ENCODE peak calls at places on chromosome 13, in four cellular contexts. One of them, this sample, is unnamed.

GRCh38 chr13:34335662-34336007 is 517.7 kb downstream of the RFC3 start:
- DNase-seq in stomach: peak
- DNase-seq in lower lobe of right lung: no peak
- DNase-seq in AG04449: no peak
- DNase-seq in this sample: no peak

GRCh38 chr13:102847272-102848234 is 1.7 kb downstream of the ERCC5 start:
- DNase-seq in stomach: no peak
- DNase-seq in lower lobe of right lung: no peak
- DNase-seq in AG04449: no peak
- DNase-seq in this sample: peak

GRCh38 chr13:24280722-24281121 is 28.7 kb upstream of the C1QTNF9 start:
- DNase-seq in stomach: peak
- DNase-seq in lower lobe of right lung: peak
- DNase-seq in AG04449: no peak
- DNase-seq in this sample: no peak

GRCh38 chr13:36297600-36298338 is at the start of gene CCDC169:
- DNase-seq in stomach: peak
- DNase-seq in lower lobe of right lung: peak
- DNase-seq in AG04449: no peak
- DNase-seq in this sample: peak

GRCh38 chr13:83824561-83824960 is 57.7 kb downstream of the SLITRK1 start:
- DNase-seq in stomach: no peak
- DNase-seq in lower lobe of right lung: no peak
- DNase-seq in AG04449: no peak
- DNase-seq in this sample: no peak

GRCh38 chr13:112545866-112546265 is 42.1 kb downstream of the TUBGCP3 start:
- DNase-seq in stomach: no peak
- DNase-seq in lower lobe of right lung: no peak
- DNase-seq in AG04449: peak
- DNase-seq in this sample: peak

GRCh38 chr13:60312851-60313505 is 84.0 kb upstream of the TDRD3 start:
- DNase-seq in stomach: no peak
- DNase-seq in lower lobe of right lung: no peak
- DNase-seq in AG04449: no peak
- DNase-seq in this sample: no peak

GRCh38 chr13:79522583-79522982 is 41.6 kb downstream of the NDFIP2 start:
- DNase-seq in stomach: no peak
- DNase-seq in lower lobe of right lung: no peak
- DNase-seq in AG04449: no peak
- DNase-seq in this sample: peak

GRCh38 chr13:41370736-41371135 is 59.7 kb downstream of the NAA16 start:
- DNase-seq in stomach: no peak
- DNase-seq in lower lobe of right lung: no peak
- DNase-seq in AG04449: no peak
- DNase-seq in this sample: peak

GRCh38 chr13:97223711-97224461 is 1.8 kb downstream of the MBNL2 start:
- DNase-seq in stomach: peak
- DNase-seq in lower lobe of right lung: no peak
- DNase-seq in AG04449: peak
- DNase-seq in this sample: peak

GRCh38 chr13:44397766-44398223 is 24.2 kb downstream of the SERP2 start:
- DNase-seq in stomach: no peak
- DNase-seq in lower lobe of right lung: no peak
- DNase-seq in AG04449: no peak
- DNase-seq in this sample: peak

GRCh38 chr13:111513766-111514611 is 193.5 kb downstream of the TEX29 start:
- DNase-seq in stomach: no peak
- DNase-seq in lower lobe of right lung: no peak
- DNase-seq in AG04449: no peak
- DNase-seq in this sample: no peak

DNA sequence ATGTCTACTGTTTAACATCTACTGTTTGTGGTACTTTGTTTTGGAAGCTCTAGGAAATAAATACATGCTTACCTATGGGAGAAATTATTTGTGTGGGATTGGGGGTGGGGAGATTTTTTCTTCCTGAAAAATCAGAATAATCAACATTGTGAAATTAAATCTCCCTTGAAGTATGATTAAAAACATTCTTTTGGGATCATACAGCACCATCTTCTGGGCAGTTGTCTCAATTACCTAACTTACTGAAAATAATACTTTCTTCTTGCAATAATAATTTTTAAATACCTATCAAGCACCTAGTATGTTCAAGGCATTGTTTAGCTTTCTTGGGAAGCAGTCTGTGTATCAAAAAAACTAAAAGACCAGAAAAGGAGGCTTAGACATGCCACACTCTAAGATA is 576.5 kb upstream of the ARGLU1 start:
- DNase-seq in stomach: no peak
- DNase-seq in lower lobe of right lung: no peak
- DNase-seq in AG04449: no peak
- DNase-seq in this sample: peak
- TF ChIP-seq CTCF in stomach: no peak
- TF ChIP-seq CTCF in lower lobe of right lung: no peak
- TF ChIP-seq CTCF in AG04449: no peak
- TF ChIP-seq CTCF in this sample: no peak

GRCh38 chr13:108495686-108496363 is 133.6 kb upstream of the MYO16 start:
- DNase-seq in stomach: no peak
- DNase-seq in lower lobe of right lung: no peak
- DNase-seq in AG04449: no peak
- DNase-seq in this sample: no peak
- H3K4me3 ChIP-seq in stomach: peak
- H3K4me3 ChIP-seq in lower lobe of right lung: peak
- H3K4me3 ChIP-seq in AG04449: no peak
- H3K4me3 ChIP-seq in this sample: no peak

GRCh38 chr13:28099396-28100148 is 804 bp downstream of the FLT3 start:
- DNase-seq in stomach: no peak
- DNase-seq in lower lobe of right lung: no peak
- DNase-seq in AG04449: no peak
- DNase-seq in this sample: no peak

GRCh38 chr13:28097503-28097902 is 2.9 kb downstream of the FLT3 start:
- DNase-seq in stomach: no peak
- DNase-seq in lower lobe of right lung: no peak
- DNase-seq in AG04449: no peak
- DNase-seq in this sample: no peak

DNA sequence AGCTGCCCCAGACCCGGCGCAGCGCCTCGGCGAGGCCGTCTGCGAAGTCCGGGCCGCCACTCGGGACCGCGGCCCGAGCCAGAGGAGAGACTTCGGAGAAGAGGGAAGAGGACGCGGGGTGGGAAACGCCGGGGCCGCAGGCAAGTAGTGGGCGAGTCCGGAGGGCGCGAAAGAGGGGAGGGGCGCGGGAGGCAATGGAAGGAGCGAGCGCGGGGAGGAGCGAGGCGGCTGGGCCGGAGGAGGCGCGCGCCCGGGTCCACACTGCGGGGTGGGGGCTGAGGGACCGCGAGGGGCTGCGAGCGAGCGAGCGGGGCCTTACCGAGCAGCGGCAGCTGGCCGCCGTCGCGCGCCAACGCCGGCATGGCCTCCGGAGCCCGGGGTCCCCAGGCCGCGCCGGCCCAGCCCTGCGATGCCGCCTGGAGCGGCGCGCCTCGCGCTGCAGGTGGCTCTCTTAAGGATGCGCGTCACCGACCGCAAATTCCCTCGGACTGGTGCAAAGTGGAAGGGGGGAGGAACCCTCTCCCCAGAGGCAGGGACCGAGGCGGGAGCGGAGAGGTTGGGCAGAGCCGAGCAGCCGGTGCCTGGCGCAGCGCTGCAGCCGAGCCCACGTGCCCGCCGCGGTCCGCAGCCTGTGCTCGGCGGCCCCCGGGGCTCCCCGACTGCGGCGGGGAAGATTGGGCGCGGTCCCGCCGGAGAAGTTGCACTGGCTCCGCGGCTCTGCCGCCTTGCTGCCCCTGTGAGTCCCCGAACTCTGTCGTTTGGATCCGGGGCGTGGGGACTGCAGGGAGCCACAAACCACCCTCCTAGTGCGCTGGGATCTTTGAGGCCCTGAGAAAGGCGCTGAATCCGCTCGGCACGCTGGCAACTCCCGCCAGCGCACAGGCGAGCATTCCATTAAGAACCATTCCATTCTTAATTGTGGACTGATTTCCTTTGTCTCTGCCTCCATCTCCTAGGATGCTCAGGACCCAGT is at the start of gene FLT3:
- DNase-seq in stomach: peak
- DNase-seq in lower lobe of right lung: peak
- DNase-seq in AG04449: no peak
- DNase-seq in this sample: peak
- TF ChIP-seq CTCF in stomach: no peak
- TF ChIP-seq CTCF in lower lobe of right lung: no peak
- TF ChIP-seq CTCF in AG04449: no peak
- TF ChIP-seq CTCF in this sample: no peak

DNA sequence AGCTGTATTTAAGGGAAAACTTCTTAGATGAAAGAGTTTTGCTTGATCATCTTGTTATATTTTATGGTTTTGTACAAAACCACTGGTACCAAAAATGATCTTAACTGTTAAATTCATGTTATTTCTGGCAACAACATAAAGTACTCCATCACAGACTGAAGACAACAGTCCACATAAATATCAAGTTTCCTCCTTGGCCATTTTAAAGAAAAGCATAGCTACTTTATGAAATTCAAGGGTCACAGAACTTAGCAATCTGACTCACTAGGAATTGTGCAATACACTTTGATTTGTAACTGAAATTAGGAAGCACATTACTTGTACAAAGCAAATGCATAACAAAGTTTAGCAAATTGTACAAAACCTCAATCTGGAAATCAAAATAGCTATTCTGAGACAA is 66.2 kb downstream of the TBC1D4 start:
- DNase-seq in stomach: no peak
- DNase-seq in lower lobe of right lung: no peak
- DNase-seq in AG04449: peak
- DNase-seq in this sample: peak
- H3K4me3 ChIP-seq in stomach: no peak
- H3K4me3 ChIP-seq in lower lobe of right lung: no peak
- H3K4me3 ChIP-seq in AG04449: no peak
- H3K4me3 ChIP-seq in this sample: no peak

DNA sequence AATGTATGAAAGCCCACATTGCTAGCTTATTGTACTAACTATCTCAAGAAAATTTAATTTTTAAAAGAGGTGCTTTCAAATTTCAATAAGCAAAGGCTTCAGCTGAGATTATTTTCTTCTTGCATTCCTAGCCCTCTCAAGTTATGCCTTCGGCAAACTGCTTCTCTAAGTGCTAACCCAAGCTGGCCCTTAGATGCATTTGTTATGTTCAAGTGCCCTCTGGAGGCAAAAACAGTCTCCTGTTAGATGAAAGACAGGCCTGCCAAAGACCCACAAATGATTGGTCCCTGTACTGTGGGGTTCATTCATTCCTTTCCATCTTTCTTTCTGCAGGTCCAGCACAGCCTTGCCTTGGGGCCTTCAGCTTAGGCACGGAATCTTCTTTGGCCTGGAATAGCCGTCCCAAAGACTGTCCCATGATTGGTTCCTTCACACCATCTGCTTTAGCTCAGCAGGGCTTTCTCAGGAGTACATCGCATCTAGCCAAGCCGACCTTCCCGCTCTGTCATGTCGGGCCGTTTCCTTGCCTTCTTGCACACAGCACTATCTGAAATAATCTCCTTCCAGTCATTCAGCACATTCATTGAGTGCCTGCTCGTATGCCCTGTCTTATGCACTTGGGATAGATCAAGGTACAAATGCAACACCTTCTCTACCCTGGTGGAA is 26.4 kb upstream of the TPTE2 start:
- DNase-seq in stomach: no peak
- DNase-seq in lower lobe of right lung: no peak
- DNase-seq in AG04449: peak
- DNase-seq in this sample: peak
- TF ChIP-seq CTCF in stomach: no peak
- TF ChIP-seq CTCF in lower lobe of right lung: peak
- TF ChIP-seq CTCF in AG04449: peak
- TF ChIP-seq CTCF in this sample: peak

DNA sequence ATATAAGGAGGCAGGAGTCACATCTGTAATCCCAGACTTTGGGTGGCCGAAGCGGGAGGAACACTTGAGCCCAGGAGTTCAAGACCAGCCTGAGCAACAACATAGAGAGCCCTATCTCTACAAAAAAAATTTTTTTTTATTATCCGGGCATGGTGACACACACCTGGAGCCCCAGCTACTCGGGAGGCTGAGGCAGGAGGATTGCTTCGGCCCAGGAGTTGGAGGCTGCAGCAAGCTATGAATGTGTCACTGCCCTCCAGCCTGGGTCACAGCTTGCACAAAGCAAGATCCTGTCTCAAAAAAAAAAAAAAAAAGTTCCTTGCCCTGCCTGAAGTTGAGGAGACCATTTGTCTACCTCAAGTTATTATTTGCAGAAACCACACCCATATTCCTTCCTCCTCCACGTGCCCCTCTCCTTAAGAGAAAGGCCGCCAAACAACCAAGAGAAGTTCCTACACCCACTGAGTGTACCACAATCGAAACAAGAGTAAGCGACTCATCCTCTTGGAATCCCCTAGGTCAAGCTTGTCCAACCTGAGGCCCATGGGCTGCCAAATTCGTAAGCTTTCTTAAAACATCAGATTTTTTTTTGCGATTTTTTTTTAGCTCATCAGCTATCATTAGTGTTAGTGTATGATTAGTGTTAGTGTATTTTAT is 2.2 kb downstream of the ABCC4 start:
- DNase-seq in stomach: no peak
- DNase-seq in lower lobe of right lung: no peak
- DNase-seq in AG04449: no peak
- DNase-seq in this sample: peak
- H3K4me3 ChIP-seq in stomach: no peak
- H3K4me3 ChIP-seq in lower lobe of right lung: peak
- H3K4me3 ChIP-seq in AG04449: no peak
- H3K4me3 ChIP-seq in this sample: no peak

GRCh38 chr13:113862766-113863510 is 938 bp downstream of the GAS6 start:
- DNase-seq in stomach: peak
- DNase-seq in lower lobe of right lung: peak
- DNase-seq in AG04449: no peak
- DNase-seq in this sample: no peak
- TF ChIP-seq CTCF in stomach: no peak
- TF ChIP-seq CTCF in lower lobe of right lung: peak
- TF ChIP-seq CTCF in AG04449: peak
- TF ChIP-seq CTCF in this sample: no peak

DNA sequence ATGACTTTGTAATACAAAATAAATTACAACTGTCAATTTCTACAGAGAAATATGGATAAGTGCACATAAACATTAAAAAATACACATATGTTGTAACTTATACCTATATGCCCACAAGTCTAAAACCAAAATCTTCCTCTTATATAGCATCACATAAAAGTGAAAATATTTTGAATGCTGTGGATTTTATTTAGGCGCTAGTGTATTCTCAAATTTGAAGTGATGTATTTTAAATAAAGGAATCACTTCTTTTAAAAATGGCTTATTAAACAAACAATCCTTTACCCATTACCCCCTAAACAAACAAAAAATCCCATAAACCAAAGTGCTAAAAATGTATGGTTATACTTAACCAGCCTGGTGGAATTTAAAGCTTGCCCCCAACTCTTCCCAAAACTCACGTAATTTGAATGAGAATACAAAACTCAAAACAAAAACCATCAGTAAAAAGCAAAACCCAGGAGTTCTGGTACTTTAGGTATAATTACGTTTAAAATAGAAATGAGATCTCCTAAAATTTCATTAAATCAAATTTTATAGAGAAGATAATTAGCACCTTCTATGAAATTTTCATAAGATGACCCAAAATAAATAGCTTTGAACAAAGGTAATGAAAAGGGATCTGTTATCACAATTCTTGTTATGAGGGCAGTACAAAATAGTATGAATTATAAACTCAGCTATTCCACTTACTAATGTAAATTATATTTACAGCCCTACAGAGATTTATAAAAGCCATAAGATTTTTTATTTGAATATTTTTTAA is 63.5 kb downstream of the KCNRG start:
- DNase-seq in stomach: no peak
- DNase-seq in lower lobe of right lung: no peak
- DNase-seq in AG04449: no peak
- DNase-seq in this sample: no peak
- H3K4me3 ChIP-seq in stomach: no peak
- H3K4me3 ChIP-seq in lower lobe of right lung: peak
- H3K4me3 ChIP-seq in AG04449: peak
- H3K4me3 ChIP-seq in this sample: peak

GRCh38 chr13:88196106-88196505 is 524.9 kb downstream of the SLITRK5 start:
- DNase-seq in stomach: no peak
- DNase-seq in lower lobe of right lung: no peak
- DNase-seq in AG04449: no peak
- DNase-seq in this sample: no peak
- TF ChIP-seq CTCF in stomach: no peak
- TF ChIP-seq CTCF in lower lobe of right lung: no peak
- TF ChIP-seq CTCF in AG04449: no peak
- TF ChIP-seq CTCF in this sample: no peak

This sample was measured in fibroblast of mammary gland.